ENCODE peak calls at places on chromosomes 11 and 22, in seven cellular contexts. F, Z, Q, B, V, U and S are unnamed samples.

GRCh38 chr11:73012121-73012863 is 129.8 kb downstream of the FCHSD2 start:
- DNase-seq in V (no peak), B (peak), Q (no peak), U (no peak), Z (peak), F (no peak), S (no peak)

GRCh38 chr11:15944460-15944859 is 411.9 kb downstream of the SOX6 start:
- DNase-seq in Z (no peak), F (no peak), V (no peak), B (no peak), U (no peak), Q (no peak), S (no peak)

GRCh38 chr22:31917227-31917921 is 27.0 kb upstream of the YWHAH start:
- DNase-seq in Q (no peak), U (no peak), B (no peak), Z (no peak), V (no peak), F (no peak), S (no peak)

GRCh38 chr11:67268036-67268683 is 1.9 kb downstream of the GRK2 start:
- DNase-seq in Z (no peak), V (peak), F (no peak), B (no peak), Q (no peak), U (no peak), S (no peak)

GRCh38 chr11:44030276-44030932 is 17.4 kb upstream of the ACCSL start:
- DNase-seq in Q (peak), F (no peak), B (no peak), U (no peak), Z (peak), V (no peak), S (no peak)

GRCh38 chr11:69115586-69116560 is 39.9 kb upstream of the SMIM38 start:
- DNase-seq in Z (no peak), V (no peak), F (no peak), B (no peak), Q (no peak), U (no peak), S (peak)

GRCh38 chr11:50174189-50174588 is 141.5 kb downstream of the OR4C45 start:
- DNase-seq in F (no peak), Q (no peak), U (no peak), B (no peak), Z (peak), V (no peak), S (peak)

GRCh38 chr22:29531419-29531818 is 22.1 kb downstream of the THOC5 start:
- DNase-seq in F (no peak), B (no peak), Q (no peak), U (no peak), Z (no peak), V (no peak), S (no peak)

GRCh38 chr22:35549338-35549737 is 8.7 kb downstream of the RASD2 start:
- DNase-seq in B (no peak), U (no peak), Q (no peak), F (no peak), Z (no peak), V (no peak), S (no peak)

GRCh38 chr22:50298937-50299656 is 8.3 kb downstream of the PLXNB2 start:
- DNase-seq in Q (no peak), V (no peak), U (no peak), F (no peak), B (no peak), Z (no peak), S (no peak)

GRCh38 chr22:27318516-27318915 is 483.0 kb downstream of the MN1 start:
- DNase-seq in Z (peak), F (no peak), V (no peak), U (no peak), B (no peak), Q (no peak), S (peak)

GRCh38 chr22:24155597-24156145 is 25.6 kb upstream of the SUSD2 start:
- DNase-seq in B (peak), V (peak), Z (peak), F (no peak), U (no peak), Q (peak), S (no peak)

GRCh38 chr22:20380486-20380885 is 13.5 kb upstream of the ZNF74 start:
- DNase-seq in Q (no peak), Z (no peak), V (no peak), U (no peak), B (no peak), F (no peak), S (no peak)

GRCh38 chr22:49712195-49712791 is 115.4 kb downstream of the BRD1 start:
- DNase-seq in V (no peak), U (no peak), Q (peak), Z (peak), F (no peak), B (peak), S (peak)

GRCh38 chr11:97574976-97575665 is 1185.3 kb downstream of the JRKL start:
- DNase-seq in Z (no peak), F (no peak), V (no peak), U (no peak), B (no peak), Q (no peak), S (no peak)

GRCh38 chr11:3773180-3773579 is 24.2 kb downstream of the NUP98 start:
- DNase-seq in B (no peak), U (no peak), F (no peak), Z (no peak), V (no peak), Q (no peak), S (no peak)

GRCh38 chr22:50730013-50730891 is 7.8 kb upstream of the ACR start:
- DNase-seq in V (no peak), Z (no peak), B (no peak), Q (no peak), U (no peak), F (no peak), S (no peak)

GRCh38 chr11:116986521-116987105 is 111.6 kb downstream of the SIK3 start:
- DNase-seq in U (no peak), F (no peak), B (peak), Z (peak), Q (no peak), V (no peak), S (no peak)

GRCh38 chr11:107243929-107244328 is 213.7 kb downstream of the CWF19L2 start:
- DNase-seq in V (no peak), B (no peak), F (no peak), Q (no peak), Z (no peak), U (no peak), S (no peak)

GRCh38 chr11:7577226-7577882 is 63.6 kb downstream of the PPFIBP2 start:
- DNase-seq in Q (no peak), U (no peak), Z (peak), V (peak), B (no peak), F (no peak), S (no peak)

GRCh38 chr11:1548221-1549070 is 23.6 kb downstream of the DUSP8 start:
- DNase-seq in B (peak), F (no peak), U (no peak), Q (peak), V (no peak), Z (peak), S (peak)

GRCh38 chr11:76318744-76319384 is 62.1 kb downstream of the THAP12 start:
- DNase-seq in U (peak), V (peak), F (peak), Z (peak), Q (peak), B (peak), S (peak)

GRCh38 chr22:17120281-17120680 is 879 bp downstream of the TMEM121B start:
- DNase-seq in U (no peak), Z (peak), F (no peak), Q (peak), B (peak), V (no peak), S (peak)